ENCODE peak calls at places on chromosome 3, in six cellular contexts. D is HEK293T, F is NCI-H1092 treated with DMSO at 0.1 percent for 48 hours, B is activated T-helper 1 cell treated with Interleukin-2 at 50 U/mL for 16 hours, H is putamen, V is HFF-Myc. I is an unnamed sample.
A peak's percentile ranks its signal among the peaks of the same experiment; 100 is the strongest.

GRCh38 chr3:78629544-78629943 is 1138.3 kb downstream of the ROBO1 start:
- DNase-seq in V (no peak), B (no peak), F (no peak), H (no peak), D (no peak), I (no peak)

GRCh38 chr3:89851974-89852621 is 744.7 kb downstream of the EPHA3 start:
- DNase-seq in F (peak; percentile 75), B (no peak), V (peak; percentile 2), H (no peak), D (peak; percentile 74), I (peak; percentile 74)

GRCh38 chr3:101065962-101066361 is 72.7 kb upstream of the ABI3BP start:
- DNase-seq in D (no peak), F (no peak), V (peak; percentile 57), H (no peak), B (no peak), I (peak; percentile 42)

GRCh38 chr3:105274958-105275357 is 91.8 kb upstream of the ALCAM start:
- DNase-seq in V (no peak), D (no peak), F (no peak), H (no peak), B (no peak), I (no peak)

GRCh38 chr3:7401418-7401817 is 540.5 kb downstream of the GRM7 start:
- DNase-seq in F (no peak), H (no peak), V (no peak), B (no peak), D (no peak), I (no peak)

GRCh38 chr3:47912006-47912504 is 104.2 kb downstream of the MAP4 start:
- DNase-seq in H (no peak), B (no peak), D (no peak), V (no peak), F (no peak), I (no peak)

GRCh38 chr3:113516115-113516505 is 1.2 kb upstream of the SPICE1 start:
- DNase-seq in V (no peak), H (no peak), B (no peak), F (peak; percentile 31), D (no peak), I (peak; percentile 56)

GRCh38 chr3:139541156-139541897 is 1.8 kb upstream of the RBP1 start:
- DNase-seq in V (no peak), B (no peak), H (peak; percentile 87), D (no peak), F (peak; percentile 60), I (peak; percentile 49)

GRCh38 chr3:71376499-71376898 is 207.0 kb downstream of the FOXP1 start:
- DNase-seq in F (no peak), D (no peak), B (no peak), H (no peak), V (no peak), I (no peak)

GRCh38 chr3:107971181-107971580 is 119.7 kb downstream of the CD47 start:
- DNase-seq in B (no peak), F (no peak), D (no peak), H (peak; percentile 23), V (no peak), I (no peak)

GRCh38 chr3:156341831-156342416 is 213.0 kb downstream of the SSR3 start:
- DNase-seq in F (no peak), H (no peak), B (no peak), D (no peak), V (no peak), I (no peak)

GRCh38 chr3:42097166-42097946 is 6.2 kb downstream of the TRAK1 start:
- DNase-seq in V (no peak), B (no peak), H (peak; percentile 66), D (no peak), F (no peak), I (no peak)

GRCh38 chr3:58530354-58530865 is 6.6 kb downstream of the ACOX2 start:
- DNase-seq in B (no peak), H (no peak), V (no peak), D (no peak), F (no peak), I (no peak)

GRCh38 chr3:94004301-94004910 is 24.0 kb downstream of the STX19 start:
- DNase-seq in D (peak; percentile 39), B (no peak), V (peak; percentile 56), H (peak; percentile 39), F (peak; percentile 23), I (no peak)

GRCh38 chr3:10284496-10284895 is 8.3 kb downstream of the GHRL start:
- DNase-seq in H (no peak), F (no peak), V (no peak), B (no peak), D (no peak), I (no peak)

GRCh38 chr3:23686535-23686934 is 119.2 kb upstream of the UBE2E1 start:
- DNase-seq in V (no peak), H (no peak), F (no peak), B (no peak), D (no peak), I (peak; percentile 58)

GRCh38 chr3:178485756-178486155 is 50.5 kb upstream of the KCNMB2 start:
- DNase-seq in B (no peak), D (no peak), F (no peak), H (no peak), V (peak; percentile 83), I (no peak)

GRCh38 chr3:27575509-27575908 is 91.3 kb upstream of the SLC4A7 start:
- DNase-seq in V (no peak), F (no peak), B (no peak), H (no peak), D (no peak), I (no peak)

GRCh38 chr3:60803812-60804211 is 447.4 kb downstream of the FHIT start:
- DNase-seq in F (no peak), H (peak; percentile 43), D (no peak), B (no peak), V (no peak), I (no peak)

I was measured in SJCRH30.